ENCODE peak calls at places on chromosomes 1 and 21, in four cellular contexts. T is Calu3, R is progenitor cell of endocrine pancreas, G is cardiac muscle cell. D is an unnamed sample.
A peak's percentile ranks its signal among the peaks of the same experiment; 100 is the strongest.

GRCh38 chr1:150963535-150964489 is 10.8 kb downstream of the CERS2 start:
- DNase-seq in G (no peak), T (no peak), R (no peak), D (no peak)

GRCh38 chr1:226792368-226792767 is 53.3 kb upstream of the ITPKB start:
- DNase-seq in T (no peak), R (no peak), G (no peak), D (no peak)

GRCh38 chr21:29224006-29224405 is 74.7 kb upstream of the BACH1 start:
- DNase-seq in R (no peak), T (no peak), G (no peak), D (no peak)

GRCh38 chr1:168917309-168917708 is 188.3 kb upstream of the DPT start:
- DNase-seq in T (no peak), R (no peak), G (no peak), D (no peak)

GRCh38 chr1:45518910-45519309 is 2.8 kb downstream of the PRDX1 start:
- DNase-seq in G (peak; percentile 42), T (no peak), R (no peak), D (no peak)

GRCh38 chr1:163066168-163066567 is 3.0 kb upstream of the RGS4 start:
- DNase-seq in T (no peak), G (no peak), R (no peak), D (no peak)

GRCh38 chr1:52037402-52037814 is 3.8 kb upstream of the KTI12 start:
- DNase-seq in T (no peak), G (peak; percentile 58), R (no peak), D (no peak)

GRCh38 chr1:171919891-171920887 is 78.9 kb downstream of the DNM3 start:
- DNase-seq in G (no peak), T (no peak), R (no peak), D (no peak)

GRCh38 chr1:15153184-15153841 is at the start of gene TMEM51:
- DNase-seq in R (peak; percentile 77), G (peak; percentile 75), T (peak; percentile 85), D (no peak)

GRCh38 chr1:153888518-153888917 is 34.3 kb downstream of the GATAD2B start:
- DNase-seq in T (no peak), R (no peak), G (peak; percentile 52), D (no peak)

GRCh38 chr1:220902916-220903315 is 23.7 kb downstream of the HLX start:
- DNase-seq in T (no peak), G (no peak), R (no peak), D (no peak)

GRCh38 chr1:48248356-48248755 is 25.8 kb downstream of the SLC5A9 start:
- DNase-seq in G (no peak), R (no peak), T (no peak), D (no peak)

GRCh38 chr1:76138217-76138616 is 63.7 kb downstream of the ST6GALNAC3 start:
- DNase-seq in R (no peak), G (no peak), T (no peak), D (no peak)

GRCh38 chr21:33116669-33117267 is 46.8 kb downstream of the OLIG1 start:
- DNase-seq in G (no peak), T (no peak), R (no peak), D (no peak)

GRCh38 chr1:24374891-24375786 is 38.4 kb downstream of the STPG1 start:
- DNase-seq in G (no peak), R (no peak), T (no peak), D (no peak)

GRCh38 chr1:221435510-221435909 is 306.4 kb downstream of the DUSP10 start:
- DNase-seq in R (no peak), G (peak; percentile 80), T (no peak), D (no peak)

GRCh38 chr1:219088778-219089557 is 84.7 kb upstream of the LYPLAL1 start:
- DNase-seq in G (peak; percentile 95), R (no peak), T (peak; percentile 84), D (no peak)

GRCh38 chr21:42058631-42059111 is 12.4 kb upstream of the UMODL1 start:
- DNase-seq in T (no peak), R (no peak), G (no peak), D (no peak)

GRCh38 chr1:207248544-207249206 is 72.8 kb upstream of the CD55 start:
- DNase-seq in G (peak; percentile 52), R (no peak), T (no peak), D (no peak)

GRCh38 chr21:37561506-37561905 is 194.9 kb downstream of the DYRK1A start:
- DNase-seq in R (no peak), G (no peak), T (no peak), D (no peak)

GRCh38 chr1:184739796-184740195 is 14.9 kb downstream of the EDEM3 start:
- DNase-seq in R (no peak), T (no peak), G (no peak), D (no peak)

GRCh38 chr1:214445846-214446614 is 105.4 kb downstream of the PTPN14 start:
- DNase-seq in T (no peak), R (no peak), G (peak; percentile 53), D (no peak)

GRCh38 chr1:27650527-27651175 is 15.7 kb upstream of the FGR start:
- DNase-seq in T (no peak), R (no peak), G (peak; percentile 83), D (no peak)

GRCh38 chr21:45228171-45228641 is 59.5 kb downstream of the POFUT2 start:
- DNase-seq in R (no peak), T (peak; percentile 12), G (peak; percentile 94), D (peak; percentile 53)

GRCh38 chr1:221100196-221100950 is 221.1 kb downstream of the HLX start:
- DNase-seq in G (peak; percentile 81), R (no peak), T (no peak), D (no peak)

GRCh38 chr1:22288593-22289241 is 145.8 kb upstream of the WNT4 start:
- DNase-seq in T (no peak), R (no peak), G (no peak), D (no peak)

GRCh38 chr1:172699111-172699510 is 40.2 kb downstream of the FASLG start:
- DNase-seq in T (no peak), R (no peak), G (peak; percentile 66), D (peak; percentile 70)

GRCh38 chr1:179773264-179773663 is 30.2 kb downstream of the FAM163A start:
- DNase-seq in G (no peak), T (no peak), R (no peak), D (no peak)

GRCh38 chr1:110012100-110012499 is 22.3 kb upstream of the STRIP1 start:
- DNase-seq in R (no peak), T (no peak), G (no peak), D (no peak)

GRCh38 chr1:17837631-17838030 is 82.5 kb downstream of the ACTL8 start:
- DNase-seq in G (peak; percentile 49), R (no peak), T (no peak), D (no peak)

GRCh38 chr21:38773108-38774061 is 32.3 kb upstream of the ETS2 start:
- DNase-seq in G (peak; percentile 91), R (no peak), T (peak; percentile 24), D (no peak)

GRCh38 chr21:46509760-46510159 is 51.1 kb downstream of the DIP2A start:
- DNase-seq in G (peak; percentile 60), T (peak; percentile 65), R (no peak), D (no peak)

DNA sequence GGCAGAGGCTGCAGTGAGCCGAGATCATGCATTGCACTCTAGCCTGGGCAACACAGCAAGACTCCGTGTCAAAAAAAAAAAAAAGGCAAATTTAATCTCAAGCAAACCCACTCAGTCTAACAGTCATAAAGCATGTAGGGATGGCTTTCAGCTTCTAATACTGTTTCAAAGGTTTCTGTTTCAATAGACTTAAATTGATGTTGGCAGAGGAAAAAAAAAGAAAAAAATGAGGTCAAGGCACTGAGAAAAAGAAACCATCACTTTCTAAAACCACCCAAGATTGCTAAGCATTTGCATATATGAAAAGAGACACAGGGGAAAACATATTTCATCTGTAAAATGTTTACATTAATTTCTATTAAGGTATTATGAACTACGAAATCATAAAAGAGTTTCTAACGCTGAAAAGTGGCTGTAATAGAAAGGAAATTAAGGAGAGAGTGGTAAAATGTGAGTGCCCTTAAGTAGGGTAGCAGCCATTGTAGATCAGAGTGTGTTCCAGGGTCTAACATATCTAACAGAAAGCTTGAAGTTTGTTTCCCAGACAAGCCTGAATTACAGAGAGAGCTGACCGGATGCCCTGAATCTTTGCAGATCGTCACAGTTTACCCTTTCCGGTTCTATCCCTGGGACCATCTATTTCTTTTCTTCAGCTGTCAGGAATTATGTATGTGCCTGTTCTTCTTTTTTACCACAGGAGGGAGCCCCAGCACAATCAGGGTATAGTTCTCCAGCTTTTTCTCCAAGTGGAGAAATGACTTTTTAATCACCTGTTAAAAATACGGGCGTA is 70.0 kb downstream of the PLD5 start:
- DNase-seq in R (no peak), T (peak; percentile 32), G (peak; percentile 44), D (no peak)
- TF ChIP-seq CTCF in R (peak; percentile 85), T (peak; percentile 65), G (peak; percentile 61), D (no peak)

GRCh38 chr1:117702654-117703053 is 96.8 kb downstream of the TENT5C start:
- DNase-seq in G (no peak), T (no peak), R (no peak), D (no peak)
- TF ChIP-seq CTCF in G (no peak), T (no peak), R (no peak), D (no peak)

GRCh38 chr1:245436407-245436806 is 281.6 kb downstream of the KIF26B start:
- DNase-seq in R (no peak), G (no peak), T (no peak), D (no peak)

GRCh38 chr1:245437401-245437800 is 282.6 kb downstream of the KIF26B start:
- DNase-seq in R (no peak), G (no peak), T (no peak), D (no peak)

GRCh38 chr1:245432221-245432620 is 277.4 kb downstream of the KIF26B start:
- DNase-seq in G (no peak), T (no peak), R (no peak), D (no peak)

GRCh38 chr1:245431706-245432105 is 276.9 kb downstream of the KIF26B start:
- DNase-seq in G (no peak), T (no peak), R (no peak), D (no peak)

GRCh38 chr1:245434285-245434684 is 279.5 kb downstream of the KIF26B start:
- DNase-seq in R (no peak), T (no peak), G (no peak), D (no peak)
- TF ChIP-seq CTCF in R (no peak), T (no peak), G (no peak), D (no peak)

DNA sequence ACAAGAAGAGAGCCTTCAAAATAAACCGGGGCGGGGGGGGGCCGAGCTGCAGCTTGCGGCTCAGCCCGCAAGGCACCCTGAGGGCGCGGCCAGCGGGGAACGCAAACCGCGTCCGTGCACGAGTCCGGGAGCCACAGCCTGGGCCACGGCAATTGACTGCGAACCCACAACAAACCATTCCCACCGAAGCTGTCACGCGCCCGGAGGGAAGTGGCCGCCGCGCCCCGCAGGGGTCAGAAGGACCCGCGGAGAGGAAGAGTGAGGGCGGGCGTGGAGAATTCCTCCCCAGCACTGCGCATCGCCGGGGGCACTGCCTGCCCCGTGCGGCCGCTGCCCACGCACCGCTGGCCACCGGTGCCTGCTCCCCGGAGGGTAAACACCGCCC is 628 bp downstream of the TGFBR3 start:
- DNase-seq in T (peak; percentile 23), G (no peak), R (no peak), D (peak; percentile 44)
- TF ChIP-seq CTCF in T (no peak), G (no peak), R (no peak), D (no peak)

D was measured in CD8-positive, alpha-beta T cell.